ENCODE peak calls at places on chromosomes 16 and 17, in four cellular contexts. K is endothelial cell, T is aorta, I is amniotic epithelial cell. X is an unnamed sample.

GRCh38 chr16:85306071-85306792 is 194.0 kb upstream of the CIBAR2 start:
- DNase-seq in K (no peak), I (peak), T (peak), X (peak)

GRCh38 chr17:42843358-42843934 is 934 bp upstream of the AOC2 start:
- DNase-seq in K (peak), T (no peak), I (peak), X (peak)

GRCh38 chr17:29962656-29963055 is 21.2 kb downstream of the EFCAB5 start:
- DNase-seq in T (no peak), I (peak), K (no peak), X (peak)

GRCh38 chr17:14506364-14506763 is 205.5 kb downstream of the HS3ST3B1 start:
- DNase-seq in T (no peak), I (no peak), K (no peak), X (no peak)

GRCh38 chr16:53952215-53953208 is 248.6 kb downstream of the FTO start:
- DNase-seq in T (no peak), K (no peak), I (peak), X (peak)

GRCh38 chr17:51000835-51001638 is 119.6 kb downstream of the SPAG9 start:
- DNase-seq in I (peak), T (no peak), K (peak), X (peak)

GRCh38 chr17:32123782-32124181 is 18.5 kb upstream of the RHOT1 start:
- DNase-seq in K (no peak), I (no peak), T (no peak), X (peak)

GRCh38 chr17:51647873-51648272 is 387.5 kb downstream of the UTP18 start:
- DNase-seq in I (no peak), T (no peak), K (no peak), X (no peak)

GRCh38 chr16:70158261-70158939 is 15.2 kb upstream of the CLEC18C start:
- DNase-seq in I (no peak), T (no peak), K (no peak), X (no peak)

GRCh38 chr16:69187387-69187890 is 475 bp downstream of the SNTB2 start:
- DNase-seq in T (peak), I (peak), K (peak), X (peak)

GRCh38 chr16:81360135-81360534 is 45.4 kb downstream of the GAN start:
- DNase-seq in I (no peak), T (no peak), K (no peak), X (no peak)

GRCh38 chr17:75637143-75637538 is 3.9 kb downstream of the SMIM5 start:
- DNase-seq in T (no peak), K (no peak), I (no peak), X (no peak)

GRCh38 chr17:31581022-31581483 is 189.6 kb downstream of the RAB11FIP4 start:
- DNase-seq in I (peak), T (peak), K (no peak), X (peak)

GRCh38 chr17:68955181-68955841 is at the start of gene ABCA8:
- DNase-seq in T (no peak), I (peak), K (no peak), X (peak)

GRCh38 chr17:3985800-3986199 is 21.6 kb upstream of the ATP2A3 start:
- DNase-seq in T (no peak), I (no peak), K (no peak), X (no peak)

GRCh38 chr17:9199474-9200196 is 178.3 kb downstream of the NTN1 start:
- DNase-seq in K (no peak), T (no peak), I (no peak), X (no peak)

GRCh38 chr17:81348097-81349055 is 46.9 kb upstream of the BAHCC1 start:
- DNase-seq in T (no peak), K (no peak), I (no peak), X (no peak)

GRCh38 chr16:73068546-73069401 is 20.8 kb upstream of the ZFHX3 start:
- DNase-seq in T (peak), I (peak), K (no peak), X (peak)

GRCh38 chr16:24717411-24717810 is 12.0 kb upstream of the TNRC6A start:
- DNase-seq in T (no peak), I (peak), K (no peak), X (peak)

GRCh38 chr16:16021988-16022682 is 72.7 kb downstream of the ABCC1 start:
- DNase-seq in I (peak), K (no peak), T (peak), X (peak)

GRCh38 chr17:15917021-15917438 is 27.9 kb upstream of the ADORA2B start:
- DNase-seq in I (no peak), T (no peak), K (no peak), X (no peak)

GRCh38 chr16:54447606-54448440 is 161.2 kb upstream of the IRX3 start:
- DNase-seq in T (no peak), K (no peak), I (peak), X (peak)

GRCh38 chr16:65414284-65414984 is 292.6 kb upstream of the CDH11 start:
- DNase-seq in K (no peak), T (no peak), I (peak), X (peak)

GRCh38 chr16:20611350-20611902 is 35.3 kb upstream of the ACSM2B start:
- DNase-seq in K (no peak), T (peak), I (no peak), X (no peak)

GRCh38 chr17:39963826-39964225 is 1.0 kb downstream of the GSDMA start:
- DNase-seq in K (no peak), T (no peak), I (no peak), X (no peak)

GRCh38 chr16:69566437-69567030 is 768 bp downstream of the NFAT5 start:
- DNase-seq in K (peak), T (peak), I (peak), X (peak)

GRCh38 chr17:79800325-79801155 is 3.7 kb upstream of the CBX8 start:
- DNase-seq in T (no peak), K (no peak), I (peak), X (peak)

GRCh38 chr17:69423450-69423849 is 9.0 kb downstream of the MAP2K6 start:
- DNase-seq in I (no peak), T (no peak), K (no peak), X (peak)

GRCh38 chr16:68319185-68319908 is 8.5 kb downstream of the PRMT7 start:
- DNase-seq in T (no peak), I (no peak), K (no peak), X (no peak)

X was measured in fibroblast of pulmonary artery.